ENCODE peak calls at places on chromosomes 16 and 17, in ten cellular contexts. Z, Y, C, F, B, Q, W, K, U and M are unnamed samples.

GRCh38 chr17:5563451-5563850 is 20.9 kb downstream of the NLRP1 start:
- DNase-seq in Z (no peak), Y (no peak), C (no peak), F (no peak), B (no peak), Q (no peak), W (no peak), K (no peak), U (no peak), M (no peak)

GRCh38 chr17:40086150-40087044 is 14.0 kb downstream of the NR1D1 start:
- DNase-seq in Z (peak), Y (peak), C (no peak), F (peak), B (no peak), Q (peak), W (peak), K (peak), U (no peak), M (peak)

GRCh38 chr17:10380631-10381408 is 8.0 kb upstream of the MYH13 start:
- DNase-seq in Z (no peak), Y (no peak), C (no peak), F (no peak), B (no peak), Q (peak), W (no peak), K (no peak), U (no peak), M (peak)

GRCh38 chr17:73365934-73366623 is 54.3 kb upstream of the CDC42EP4 start:
- DNase-seq in Z (no peak), Y (peak), C (no peak), F (no peak), B (no peak), Q (no peak), W (no peak), K (no peak), U (peak), M (no peak)

GRCh38 chr17:59811209-59811608 is 81.5 kb downstream of the TUBD1 start:
- DNase-seq in Z (no peak), Y (no peak), C (no peak), F (no peak), B (no peak), Q (no peak), W (no peak), K (no peak), U (no peak), M (no peak)

GRCh38 chr16:52861614-52862022 is 191.1 kb downstream of the CHD9NB start:
- DNase-seq in Z (peak), Y (no peak), C (no peak), F (no peak), B (no peak), Q (peak), W (no peak), K (peak), U (no peak), M (peak)

GRCh38 chr17:69733171-69734014 is 318.9 kb downstream of the MAP2K6 start:
- DNase-seq in Z (no peak), Y (no peak), C (no peak), F (no peak), B (peak), Q (peak), W (peak), K (peak), U (peak), M (peak)

GRCh38 chr16:75733305-75734141 is 7.2 kb upstream of the CPHXL start:
- DNase-seq in Z (no peak), Y (peak), C (no peak), F (no peak), B (peak), Q (peak), W (no peak), K (peak), U (no peak), M (peak)

GRCh38 chr17:20156196-20157077 is 147.3 kb downstream of the SPECC1 start:
- DNase-seq in Z (peak), Y (peak), C (no peak), F (no peak), B (peak), Q (peak), W (peak), K (peak), U (no peak), M (peak)

GRCh38 chr17:1022278-1023024 is 25.5 kb downstream of the TIMM22 start:
- DNase-seq in Z (no peak), Y (no peak), C (no peak), F (no peak), B (peak), Q (no peak), W (no peak), K (no peak), U (peak), M (no peak)

GRCh38 chr17:1018547-1018946 is 21.6 kb downstream of the TIMM22 start:
- DNase-seq in Z (no peak), Y (no peak), C (no peak), F (no peak), B (no peak), Q (no peak), W (no peak), K (no peak), U (no peak), M (no peak)

GRCh38 chr17:1024076-1024475 is 27.1 kb downstream of the TIMM22 start:
- DNase-seq in Z (no peak), Y (no peak), C (no peak), F (no peak), B (no peak), Q (no peak), W (no peak), K (no peak), U (no peak), M (no peak)

GRCh38 chr17:1021147-1021546 is 24.2 kb downstream of the TIMM22 start:
- DNase-seq in Z (no peak), Y (no peak), C (no peak), F (no peak), B (no peak), Q (no peak), W (no peak), K (no peak), U (no peak), M (no peak)

DNA sequence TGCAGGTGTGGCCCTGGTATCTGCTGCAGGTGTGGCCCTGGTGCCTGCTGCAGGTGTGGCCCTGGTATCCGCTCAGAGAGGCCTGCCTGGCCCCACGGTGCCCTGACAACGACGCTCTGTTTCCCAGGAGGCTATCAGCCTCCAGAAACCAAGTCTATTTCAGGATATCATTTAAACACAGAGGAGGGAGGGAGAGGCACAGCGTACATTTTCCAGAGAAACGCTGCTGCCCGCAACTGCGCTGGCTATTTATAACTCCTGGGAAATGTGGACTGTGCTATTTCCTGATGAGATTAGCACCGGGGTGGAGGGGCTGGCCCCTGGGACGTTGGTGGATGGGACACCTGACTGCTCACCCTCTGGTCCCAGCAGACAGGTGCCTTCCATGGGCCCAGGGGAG is 22.5 kb downstream of the TIMM22 start:
- DNase-seq in Z (no peak), Y (no peak), C (no peak), F (no peak), B (peak), Q (no peak), W (no peak), K (no peak), U (peak), M (no peak)
- H3K27ac ChIP-seq in Z (peak), Y (peak), C (no peak), F (no peak), B (peak), Q (no peak), W (no peak), K (no peak), U (peak), M (no peak)

DNA sequence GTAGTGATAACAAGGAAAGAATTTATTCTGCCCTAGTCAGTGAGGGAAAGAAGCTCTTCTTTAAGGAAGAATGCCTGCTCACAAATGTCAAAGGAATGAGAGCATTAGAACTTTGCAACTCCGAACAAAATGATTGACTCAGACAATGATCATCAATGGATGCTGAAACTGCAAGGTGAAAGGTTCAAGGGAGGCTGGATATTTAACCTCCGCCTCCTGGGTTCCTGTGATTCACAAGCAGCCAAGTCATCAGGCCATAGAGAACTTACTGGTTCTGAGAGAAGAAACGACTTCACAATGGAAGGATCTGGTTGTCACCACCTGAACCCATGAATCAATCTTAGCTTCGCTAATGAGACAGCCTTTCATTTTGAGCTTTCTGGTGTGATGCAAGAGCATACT is 16.0 kb upstream of the SCNN1B start:
- DNase-seq in Z (no peak), Y (no peak), C (no peak), F (no peak), B (no peak), Q (no peak), W (no peak), K (no peak), U (no peak), M (no peak)
- H3K27ac ChIP-seq in Z (no peak), Y (no peak), C (no peak), F (no peak), B (no peak), Q (no peak), W (no peak), K (no peak), U (no peak), M (no peak)

GRCh38 chr16:66366433-66367299 is at the start of gene CDH5:
- DNase-seq in Z (peak), Y (peak), C (peak), F (no peak), B (peak), Q (no peak), W (no peak), K (no peak), U (peak), M (no peak)
- H3K27ac ChIP-seq in Z (peak), Y (peak), C (peak), F (no peak), B (peak), Q (no peak), W (peak), K (no peak), U (peak), M (no peak)

GRCh38 chr17:48583708-48584582 is 5.8 kb upstream of the HOXB4 start:
- DNase-seq in Z (no peak), Y (no peak), C (no peak), F (no peak), B (no peak), Q (no peak), W (no peak), K (no peak), U (no peak), M (no peak)

GRCh38 chr17:48588074-48588415 is 2.0 kb downstream of the HOXB3 start:
- DNase-seq in Z (no peak), Y (no peak), C (no peak), F (no peak), B (no peak), Q (no peak), W (no peak), K (no peak), U (no peak), M (no peak)

GRCh38 chr17:48587276-48588073 is 2.6 kb downstream of the HOXB3 start:
- DNase-seq in Z (no peak), Y (no peak), C (no peak), F (no peak), B (no peak), Q (peak), W (no peak), K (no peak), U (no peak), M (no peak)

GRCh38 chr17:48588519-48588918 is 1.5 kb downstream of the HOXB3 start:
- DNase-seq in Z (no peak), Y (no peak), C (no peak), F (no peak), B (no peak), Q (no peak), W (no peak), K (no peak), U (no peak), M (no peak)

GRCh38 chr17:48586355-48586924 is 3.6 kb downstream of the HOXB3 start:
- DNase-seq in Z (no peak), Y (no peak), C (no peak), F (no peak), B (no peak), Q (peak), W (no peak), K (no peak), U (no peak), M (no peak)
- H3K27ac ChIP-seq in Z (peak), Y (no peak), C (peak), F (no peak), B (peak), Q (peak), W (peak), K (no peak), U (peak), M (peak)

GRCh38 chr17:45719335-45720071 is 64.6 kb upstream of the CRHR1 start:
- DNase-seq in Z (no peak), Y (no peak), C (no peak), F (no peak), B (no peak), Q (peak), W (peak), K (peak), U (no peak), M (peak)
- H3K27ac ChIP-seq in Z (no peak), Y (no peak), C (no peak), F (no peak), B (no peak), Q (no peak), W (no peak), K (no peak), U (no peak), M (no peak)

DNA sequence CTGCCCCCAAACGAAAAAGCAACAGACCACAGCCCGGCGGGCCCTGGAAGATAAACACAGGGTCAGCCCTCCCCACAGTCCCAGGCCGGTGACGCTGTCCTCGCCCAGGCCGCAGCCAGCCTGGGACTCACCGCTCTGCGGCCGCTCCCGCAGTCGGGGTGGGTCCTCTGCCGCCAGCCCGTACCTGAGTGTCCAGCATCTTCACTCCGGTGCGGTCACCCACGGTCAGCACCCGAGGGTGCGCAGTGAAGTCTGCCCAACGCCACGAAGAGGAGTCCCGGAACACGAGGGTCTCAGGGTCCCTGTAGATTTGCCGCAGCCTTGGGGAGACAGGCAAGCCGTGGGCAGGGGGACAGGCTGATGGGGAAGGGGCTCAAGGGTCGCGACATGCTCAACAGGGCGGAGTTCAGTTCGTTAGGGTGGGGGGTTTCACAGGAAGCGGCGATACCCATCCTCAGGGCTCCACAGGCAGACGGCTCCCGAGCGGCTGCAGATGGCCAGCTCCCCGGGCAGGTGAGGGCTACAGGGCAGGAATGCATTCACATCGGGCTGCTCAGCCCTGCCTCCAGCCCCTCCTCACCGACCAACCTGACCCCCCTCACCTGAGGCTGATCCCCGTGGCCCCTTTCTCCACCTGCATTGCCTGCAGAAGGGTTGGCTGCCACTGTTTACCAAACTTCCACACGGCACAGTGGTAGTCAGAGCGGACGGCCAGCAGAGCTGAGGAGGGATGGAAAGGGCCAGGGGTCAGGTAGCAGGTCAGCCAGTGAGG is 5.5 kb downstream of the TAF1C start:
- DNase-seq in Z (no peak), Y (no peak), C (no peak), F (no peak), B (no peak), Q (no peak), W (no peak), K (no peak), U (no peak), M (no peak)
- H3K27ac ChIP-seq in Z (no peak), Y (no peak), C (no peak), F (no peak), B (no peak), Q (no peak), W (no peak), K (no peak), U (peak), M (no peak)

DNA sequence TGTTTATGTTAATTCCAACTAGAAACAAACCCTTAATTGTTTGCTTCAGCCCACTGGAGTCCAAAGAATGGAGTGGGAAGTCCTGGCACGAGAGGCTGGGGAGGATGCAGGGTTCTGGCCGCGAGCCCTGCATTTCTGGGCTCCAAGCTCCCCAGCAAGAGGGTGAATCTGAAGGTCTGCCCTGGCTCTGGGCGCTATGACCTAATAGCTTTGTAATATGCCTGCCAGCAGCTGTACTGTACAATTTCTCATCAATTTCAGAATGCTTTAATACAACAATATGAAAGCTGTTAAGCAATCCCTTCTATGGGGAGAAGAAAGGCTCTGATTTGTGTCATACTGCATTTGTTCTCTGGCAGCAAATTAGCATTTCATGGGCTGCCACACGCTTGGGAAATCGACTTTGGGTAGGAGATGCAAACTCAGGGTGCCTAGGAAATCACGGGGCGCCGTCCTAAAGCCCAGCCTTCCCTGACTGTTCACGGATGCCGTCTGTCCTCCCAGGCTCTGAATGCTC is 43.8 kb downstream of the NDEL1 start:
- DNase-seq in Z (no peak), Y (peak), C (no peak), F (no peak), B (peak), Q (no peak), W (no peak), K (no peak), U (peak), M (no peak)
- H3K27ac ChIP-seq in Z (peak), Y (no peak), C (no peak), F (no peak), B (peak), Q (no peak), W (no peak), K (no peak), U (peak), M (no peak)